ENCODE peak calls at places on chromosomes 13 and 19, in four cellular contexts. S, K, D and Z are unnamed samples.
A peak's percentile ranks its signal among the peaks of the same experiment; 100 is the strongest.

GRCh38 chr13:30038884-30039283 is 188.5 kb upstream of the UBL3 start:
- DNase-seq in S (no peak), K (no peak), D (peak; percentile 58), Z (no peak)

GRCh38 chr13:76790519-76791289 is 95.5 kb downstream of the KCTD12 start:
- DNase-seq in S (peak; percentile 71), K (no peak), D (no peak), Z (no peak)

GRCh38 chr13:74288361-74288911 is 154.2 kb upstream of the KLF12 start:
- DNase-seq in S (peak; percentile 32), K (peak; percentile 5), D (peak; percentile 12), Z (peak; percentile 49)

GRCh38 chr19:5434970-5435641 is 20.1 kb upstream of the ZNRF4 start:
- DNase-seq in S (peak; percentile 19), K (no peak), D (peak; percentile 58), Z (no peak)

GRCh38 chr13:101144808-101145419 is 271.4 kb downstream of the NALCN start:
- DNase-seq in S (peak; percentile 81), K (no peak), D (peak; percentile 48), Z (no peak)

GRCh38 chr19:50427997-50428425 is 4.7 kb upstream of the MYBPC2 start:
- DNase-seq in S (peak; percentile 64), K (peak; percentile 54), D (peak; percentile 68), Z (peak; percentile 90)

GRCh38 chr13:76825415-76825814 is 60.8 kb downstream of the KCTD12 start:
- DNase-seq in S (no peak), K (no peak), D (no peak), Z (no peak)

GRCh38 chr13:45932172-45932571 is 80.6 kb upstream of the SIAH3 start:
- DNase-seq in S (no peak), K (no peak), D (no peak), Z (no peak)

GRCh38 chr19:50333737-50334617 is 4.8 kb upstream of the KCNC3 start:
- DNase-seq in S (peak; percentile 80), K (no peak), D (no peak), Z (peak; percentile 86)

GRCh38 chr19:51593138-51593890 is 22.2 kb downstream of the ZNF175 start:
- DNase-seq in S (no peak), K (no peak), D (peak; percentile 8), Z (no peak)

GRCh38 chr13:44051923-44052322 is 172.2 kb downstream of the LACC1 start:
- DNase-seq in S (peak; percentile 5), K (no peak), D (peak; percentile 56), Z (no peak)

GRCh38 chr13:31869582-31869981 is 130.3 kb downstream of the RXFP2 start:
- DNase-seq in S (no peak), K (no peak), D (no peak), Z (no peak)

GRCh38 chr19:7533925-7534480 is 1.5 kb upstream of the PNPLA6 start:
- DNase-seq in S (peak; percentile 92), K (peak; percentile 80), D (peak; percentile 93), Z (peak; percentile 93)

GRCh38 chr13:111361873-111362648 is 41.6 kb downstream of the TEX29 start:
- DNase-seq in S (no peak), K (no peak), D (no peak), Z (peak; percentile 65)

GRCh38 chr13:56909896-56910600 is 230.7 kb upstream of the PRR20A start:
- DNase-seq in S (no peak), K (no peak), D (no peak), Z (no peak)

GRCh38 chr13:101473458-101473857 is 21.0 kb downstream of the ITGBL1 start:
- DNase-seq in S (peak; percentile 38), K (no peak), D (no peak), Z (peak; percentile 76)

GRCh38 chr19:47511128-47511517 is 3.7 kb downstream of the NAPA start:
- DNase-seq in S (no peak), K (no peak), D (no peak), Z (no peak)

GRCh38 chr19:16506961-16507360 is 10.8 kb downstream of the C19orf44 start:
- DNase-seq in S (no peak), K (no peak), D (no peak), Z (no peak)

GRCh38 chr13:106099765-106100164 is 435.7 kb downstream of the EFNB2 start:
- DNase-seq in S (no peak), K (no peak), D (no peak), Z (no peak)

GRCh38 chr13:36431204-36432105 is 840 bp upstream of the CCNA1 start:
- DNase-seq in S (no peak), K (no peak), D (peak; percentile 15), Z (no peak)

GRCh38 chr13:96075953-96076543 is 13.9 kb upstream of the HS6ST3 start:
- DNase-seq in S (peak; percentile 54), K (no peak), D (peak; percentile 21), Z (no peak)

GRCh38 chr13:49354719-49355118 is 89.1 kb downstream of the CAB39L start:
- DNase-seq in S (no peak), K (no peak), D (no peak), Z (no peak)

GRCh38 chr13:85693889-85694511 is 105.2 kb downstream of the SLITRK6 start:
- DNase-seq in S (no peak), K (no peak), D (peak; percentile 34), Z (no peak)

GRCh38 chr13:76764429-76764828 is 121.8 kb downstream of the KCTD12 start:
- DNase-seq in S (peak; percentile 88), K (no peak), D (peak; percentile 18), Z (peak; percentile 77)

GRCh38 chr13:98664047-98664446 is 87.1 kb upstream of the STK24 start:
- DNase-seq in S (peak; percentile 19), K (no peak), D (peak; percentile 24), Z (no peak)

GRCh38 chr19:54390942-54391577 is 24.2 kb upstream of the TTYH1 start:
- DNase-seq in S (peak; percentile 82), K (peak; percentile 64), D (peak; percentile 80), Z (no peak)